ENCODE peak calls at places on chromosomes 3 and 15, in five cellular contexts. S, V, R, G and E are unnamed samples.

GRCh38 chr3:53005338-53005737 is 40.5 kb downstream of the SFMBT1 start:
- DNase-seq in S (no peak), V (no peak), R (no peak), G (no peak), E (no peak)

GRCh38 chr3:49563040-49563578 is 8.8 kb downstream of the BSN start:
- DNase-seq in S (no peak), V (no peak), R (no peak), G (no peak), E (no peak)

GRCh38 chr3:119628390-119628789 is 30.7 kb downstream of the PLA1A start:
- DNase-seq in S (no peak), V (no peak), R (no peak), G (no peak), E (no peak)

GRCh38 chr3:23084367-23084766 is 118.8 kb upstream of the UBE2E2 start:
- DNase-seq in S (no peak), V (no peak), R (no peak), G (no peak), E (no peak)

GRCh38 chr3:44430466-44430865 is 47.0 kb downstream of the ZNF445 start:
- DNase-seq in S (no peak), V (no peak), R (no peak), G (no peak), E (no peak)

GRCh38 chr3:181403876-181404660 is 307.7 kb upstream of the SOX2 start:
- DNase-seq in S (no peak), V (no peak), R (peak; percentile 9), G (no peak), E (no peak)

GRCh38 chr3:13014755-13015285 is 58.4 kb downstream of the IQSEC1 start:
- DNase-seq in S (no peak), V (no peak), R (no peak), G (no peak), E (no peak)

GRCh38 chr15:68536331-68537095 is 42.3 kb upstream of the CORO2B start:
- DNase-seq in S (no peak), V (no peak), R (no peak), G (no peak), E (peak; percentile 95)

GRCh38 chr3:141506071-141506470 is 19.2 kb downstream of the RASA2 start:
- DNase-seq in S (no peak), V (no peak), R (no peak), G (no peak), E (no peak)

GRCh38 chr3:172685331-172686214 is 25.3 kb downstream of the NCEH1 start:
- DNase-seq in S (no peak), V (no peak), R (no peak), G (no peak), E (peak; percentile 42)

GRCh38 chr3:108333951-108334350 is 37.6 kb downstream of the HHLA2 start:
- DNase-seq in S (no peak), V (no peak), R (no peak), G (no peak), E (no peak)

GRCh38 chr3:171393032-171393744 is 67.0 kb downstream of the TNIK start:
- DNase-seq in S (no peak), V (no peak), R (no peak), G (peak; percentile 39), E (peak; percentile 80)

GRCh38 chr3:73625124-73625665 is 454 bp upstream of the PDZRN3 start:
- DNase-seq in S (no peak), V (peak; percentile 60), R (peak; percentile 46), G (no peak), E (peak; percentile 49)

GRCh38 chr3:141431411-141432378 is 55.1 kb upstream of the RASA2 start:
- DNase-seq in S (no peak), V (no peak), R (peak; percentile 56), G (peak; percentile 95), E (no peak)

GRCh38 chr15:40454904-40455391 is 14.2 kb downstream of the BAHD1 start:
- DNase-seq in S (no peak), V (no peak), R (no peak), G (no peak), E (peak; percentile 25)

GRCh38 chr15:57158589-57158988 is 217.7 kb upstream of the CGNL1 start:
- DNase-seq in S (no peak), V (no peak), R (no peak), G (no peak), E (peak; percentile 49)

GRCh38 chr3:168091961-168092360 is 3.8 kb downstream of the GOLIM4 start:
- DNase-seq in S (no peak), V (no peak), R (no peak), G (peak; percentile 41), E (no peak)
- H3K4me3 ChIP-seq in S (no peak overlapping the region), V (no peak overlapping the region), R (no peak overlapping the region), G (peak overlapping the region; percentile 16), E (no peak overlapping the region)

DNA sequence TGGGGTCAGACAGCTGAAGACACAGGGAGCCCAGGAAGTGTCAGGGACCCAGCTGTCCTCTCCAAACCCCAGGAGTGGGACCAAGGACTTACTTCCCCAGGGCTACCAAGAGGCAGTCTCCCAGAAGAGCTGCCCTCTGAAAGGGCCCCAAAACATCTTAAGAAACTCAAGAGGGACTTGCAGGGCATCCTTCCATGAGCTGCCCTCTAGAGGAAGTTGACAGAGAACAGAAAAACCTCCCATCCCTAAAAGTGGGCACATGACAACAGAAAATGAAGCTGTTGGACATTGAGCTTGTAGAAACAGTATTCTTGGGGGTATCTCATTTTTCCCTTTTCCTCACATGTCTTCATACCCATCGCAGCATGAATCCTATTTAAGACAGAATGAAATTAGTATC is 58.9 kb downstream of the MECOM start:
- DNase-seq in S (no peak), V (no peak), R (no peak), G (no peak), E (peak; percentile 42)
- TF ChIP-seq CTCF in S (no peak), V (no peak), R (no peak), G (no peak), E (peak; percentile 45)

GRCh38 chr3:167067844-167068161 is 312.3 kb downstream of the ZBBX start:
- DNase-seq in S (no peak), V (no peak), R (no peak), G (no peak), E (no peak)
- H3K4me3 ChIP-seq in S (no peak overlapping the region), V (no peak overlapping the region), R (no peak overlapping the region), G (no peak overlapping the region), E (no peak overlapping the region)

GRCh38 chr3:29152379-29152778 is 128.5 kb upstream of the RBMS3 start:
- DNase-seq in S (no peak), V (no peak), R (no peak), G (no peak), E (no peak)
- TF ChIP-seq CTCF in S (no peak), V (peak; percentile 39), R (no peak), G (no peak), E (peak; percentile 7)